ENCODE peak calls at places on chromosomes 1 and 21, in seven cellular contexts. P is DMS79 treated with DMSO at 0.1 percent for 48 hours; F is fibroblast of the aortic adventitia; J is hippocampal formation; U is stomach; R is stimulated activated CD8-positive, alpha-beta memory T cell treated with anti-CD3 and anti-CD28 coated beads, Interleukin-15, amount 100 ng/mL, for 24 hours; K is stimulated activated naive CD4-positive, alpha-beta T cell. Q is an unnamed sample.

GRCh38 chr1:39391741-39392679 is 99.4 kb upstream of the BMP8A start:
- DNase-seq in P (no peak), J (peak), R (no peak), F (peak), U (no peak), K (no peak), Q (no peak)

GRCh38 chr1:96059736-96060135 is 661.8 kb upstream of the PTBP2 start:
- DNase-seq in R (no peak), U (no peak), J (no peak), K (no peak), P (peak), F (no peak), Q (no peak)

GRCh38 chr1:240193699-240194098 is 102.0 kb downstream of the FMN2 start:
- DNase-seq in U (no peak), K (no peak), R (no peak), P (no peak), F (peak), J (no peak), Q (no peak)

GRCh38 chr21:27021046-27021445 is 54.2 kb upstream of the ADAMTS5 start:
- DNase-seq in P (no peak), J (no peak), F (peak), U (no peak), R (no peak), K (no peak), Q (no peak)

GRCh38 chr1:81190003-81190402 is 610.7 kb upstream of the ADGRL2 start:
- DNase-seq in P (no peak), K (no peak), J (no peak), F (no peak), R (no peak), U (no peak), Q (no peak)

GRCh38 chr1:14500041-14500440 is 98.4 kb upstream of the KAZN start:
- DNase-seq in J (no peak), U (no peak), F (no peak), P (no peak), R (no peak), K (no peak), Q (no peak)

GRCh38 chr1:218330043-218330623 is 15.0 kb upstream of the TGFB2 start:
- DNase-seq in U (no peak), R (no peak), F (peak), J (peak), P (peak), K (peak), Q (peak)

GRCh38 chr1:231248778-231249177 is 7.8 kb downstream of the GNPAT start:
- DNase-seq in R (no peak), J (no peak), K (no peak), P (no peak), U (no peak), F (no peak), Q (no peak)

GRCh38 chr1:23984417-23985186 is 4.5 kb upstream of the SRSF10 start:
- DNase-seq in K (no peak), P (no peak), J (no peak), R (no peak), F (peak), U (peak), Q (no peak)

GRCh38 chr1:243917177-243917862 is 67.3 kb upstream of the AKT3 start:
- DNase-seq in J (peak), R (no peak), K (peak), P (no peak), U (no peak), F (peak), Q (peak)

GRCh38 chr1:110616587-110616986 is 10.4 kb upstream of the KCNA2 start:
- DNase-seq in U (peak), R (no peak), P (no peak), K (no peak), J (no peak), F (no peak), Q (peak)

GRCh38 chr1:181493885-181494284 is 10.6 kb downstream of the CACNA1E start:
- DNase-seq in R (no peak), P (no peak), U (no peak), K (no peak), J (no peak), F (no peak), Q (no peak)

GRCh38 chr1:55155522-55155921 is 59.6 kb downstream of the USP24 start:
- DNase-seq in P (no peak), J (peak), U (peak), F (no peak), K (no peak), R (no peak), Q (no peak)

GRCh38 chr1:98277111-98277510 is 356.3 kb upstream of the DPYD start:
- DNase-seq in K (no peak), J (no peak), U (no peak), R (no peak), P (no peak), F (peak), Q (no peak)

GRCh38 chr1:89725016-89725380 is 92.1 kb downstream of the LRRC8C start:
- DNase-seq in K (no peak), F (peak), P (no peak), R (no peak), J (no peak), U (no peak), Q (no peak)

GRCh38 chr1:236018885-236019453 is 45.9 kb downstream of the NID1 start:
- DNase-seq in P (no peak), R (no peak), J (no peak), U (peak), F (peak), K (no peak), Q (no peak)

GRCh38 chr1:176744142-176744541 is 281.2 kb downstream of the PAPPA2 start:
- DNase-seq in P (no peak), F (no peak), R (no peak), J (no peak), U (no peak), K (no peak), Q (no peak)

GRCh38 chr1:185636848-185637247 is 97.3 kb upstream of the HMCN1 start:
- DNase-seq in J (no peak), U (no peak), P (no peak), R (no peak), K (no peak), F (no peak), Q (no peak)

GRCh38 chr1:36759355-36759754 is 275.0 kb downstream of the GRIK3 start:
- DNase-seq in K (no peak), R (no peak), J (no peak), P (no peak), U (no peak), F (no peak), Q (no peak)

GRCh38 chr1:153849487-153850185 is 73.1 kb downstream of the GATAD2B start:
- DNase-seq in J (no peak), F (no peak), U (no peak), R (no peak), P (no peak), K (no peak), Q (no peak)

GRCh38 chr21:30831194-30831765 is 1.7 kb upstream of the KRTAP7-1 start:
- DNase-seq in F (no peak), P (no peak), U (no peak), R (no peak), J (no peak), K (peak), Q (peak)

GRCh38 chr1:26285366-26286063 is 5.6 kb downstream of the SH3BGRL3 start:
- DNase-seq in J (no peak), K (peak), R (no peak), F (no peak), U (no peak), P (no peak), Q (peak)

GRCh38 chr1:41890841-41891311 is 27.8 kb downstream of the HIVEP3 start:
- DNase-seq in J (no peak), P (no peak), K (no peak), F (peak), R (no peak), U (peak), Q (no peak)

GRCh38 chr1:173148971-173149370 is 58.2 kb downstream of the TNFSF4 start:
- DNase-seq in J (no peak), P (no peak), U (no peak), R (no peak), F (peak), K (no peak), Q (no peak)

GRCh38 chr1:18385239-18385790 is 95.4 kb upstream of the KLHDC7A start:
- DNase-seq in P (no peak), U (no peak), J (no peak), F (no peak), R (no peak), K (no peak), Q (no peak)

GRCh38 chr1:204493882-204494280 is 724 bp downstream of the PIK3C2B start:
- DNase-seq in P (peak), U (peak), R (no peak), J (peak), F (no peak), K (peak), Q (peak)

GRCh38 chr1:236809133-236809532 is 14.0 kb downstream of the MTR start:
- DNase-seq in F (no peak), J (no peak), U (no peak), P (peak), R (no peak), K (no peak), Q (no peak)

GRCh38 chr1:180217021-180217420 is 13.0 kb upstream of the LHX4 start:
- DNase-seq in R (no peak), P (no peak), U (no peak), J (no peak), F (no peak), K (no peak), Q (no peak)

GRCh38 chr1:4323309-4323708 is 331.1 kb upstream of the AJAP1 start:
- DNase-seq in J (no peak), P (no peak), R (no peak), U (no peak), F (no peak), K (no peak), Q (no peak)

GRCh38 chr21:45280969-45281368 is 6.7 kb downstream of the POFUT2 start:
- DNase-seq in K (no peak), P (no peak), U (no peak), R (no peak), J (no peak), F (no peak), Q (no peak)

GRCh38 chr1:94339229-94339927 is 78.8 kb upstream of the ABCD3 start:
- DNase-seq in J (peak), F (no peak), K (no peak), P (no peak), R (no peak), U (no peak), Q (no peak)

GRCh38 chr1:186948542-186948941 is 119.8 kb downstream of the PLA2G4A start:
- DNase-seq in K (no peak), F (peak), P (no peak), J (no peak), U (no peak), R (no peak), Q (no peak)

GRCh38 chr1:152580433-152580832 is at the start of gene LCE3D:
- DNase-seq in J (no peak), K (no peak), F (no peak), U (no peak), P (no peak), R (no peak), Q (no peak)

GRCh38 chr1:70455291-70455690 is 44.2 kb downstream of the CTH start:
- DNase-seq in J (no peak), U (no peak), P (no peak), K (no peak), R (no peak), F (no peak), Q (no peak)

GRCh38 chr1:36086529-36087232 is 2.0 kb upstream of the ADPRS start:
- DNase-seq in P (no peak), U (peak), K (no peak), F (no peak), R (no peak), J (no peak), Q (no peak)

GRCh38 chr1:220084460-220084859 is 5.1 kb downstream of the BPNT1 start:
- DNase-seq in F (no peak), U (no peak), P (no peak), J (no peak), K (no peak), R (no peak), Q (no peak)

Q was measured in NCI-H345.